ENCODE peak calls at places on chromosomes 13 and 19, in five cellular contexts. M is CD4-positive, CD25-positive, alpha-beta regulatory T cell; U is stimulated activated CD4-positive, alpha-beta T cell treated with anti-CD3 and anti-CD28 coated beads, Interleukin-2, amount 100 ng/mL, for 24 hours; P is stomach; N is fibroblast of the conjunctiva. V is an unnamed sample.
A peak's percentile ranks its signal among the peaks of the same experiment; 100 is the strongest.

GRCh38 chr19:35015576-35016351 is 14.5 kb upstream of the SCN1B start:
- DNase-seq in M (no peak), U (no peak), P (no peak), N (peak; percentile 29), V (peak; percentile 37)

GRCh38 chr13:46975173-46975572 is 78.3 kb upstream of the HTR2A start:
- DNase-seq in M (no peak), U (no peak), P (no peak), N (no peak), V (no peak)

GRCh38 chr13:51827254-51827653 is 17.7 kb downstream of the TMEM272 start:
- DNase-seq in M (no peak), U (no peak), P (no peak), N (no peak), V (no peak)

GRCh38 chr13:73598021-73598712 is 536.0 kb downstream of the KLF12 start:
- DNase-seq in M (no peak), U (no peak), P (no peak), N (no peak), V (no peak)

GRCh38 chr19:20078696-20079095 is 896 bp downstream of the ZNF90 start:
- DNase-seq in M (peak; percentile 13), U (peak; percentile 25), P (no peak), N (no peak), V (peak; percentile 1)

GRCh38 chr19:39413269-39413902 is 917 bp downstream of the PLEKHG2 start:
- DNase-seq in M (peak; percentile 33), U (no peak), P (no peak), N (no peak), V (peak; percentile 59)

GRCh38 chr13:104737713-104738112 is 1671.5 kb upstream of the SLC10A2 start:
- DNase-seq in M (no peak), U (no peak), P (no peak), N (no peak), V (no peak)

GRCh38 chr19:50325310-50326100 is 3.7 kb downstream of the KCNC3 start:
- DNase-seq in M (peak; percentile 74), U (peak; percentile 82), P (peak; percentile 77), N (no peak), V (peak; percentile 73)

GRCh38 chr13:70844391-70845108 is 736.3 kb upstream of the KLHL1 start:
- DNase-seq in M (no peak), U (no peak), P (peak; percentile 48), N (no peak), V (no peak)

GRCh38 chr19:40389404-40390083 is 437 bp downstream of the HIPK4 start:
- DNase-seq in M (no peak), U (no peak), P (no peak), N (no peak), V (no peak)

GRCh38 chr19:1672038-1672768 is 19.8 kb upstream of the TCF3 start:
- DNase-seq in M (peak; percentile 55), U (peak; percentile 75), P (no peak), N (peak; percentile 13), V (peak; percentile 50)